ENCODE peak calls at places on chromosomes 16 and 17, in eight cellular contexts. One of them, this sample, is unnamed.

GRCh38 chr16:29230671-29231091 is 175.8 kb downstream of the NPIPB11 start:
- DNase-seq in SK-N-SH: no peak
- DNase-seq in K562: no peak
- DNase-seq in GM23338: peak
- DNase-seq in HepG2: no peak
- DNase-seq in HCT116: no peak
- DNase-seq in A549: no peak
- DNase-seq in Panc1: no peak
- DNase-seq in this sample: no peak

GRCh38 chr17:81956607-81957589 is 4.1 kb downstream of the NOTUM start:
- DNase-seq in GM23338: no peak
- DNase-seq in K562: no peak
- DNase-seq in Panc1: no peak
- DNase-seq in HCT116: no peak
- DNase-seq in HepG2: no peak
- DNase-seq in A549: no peak
- DNase-seq in SK-N-SH: peak
- DNase-seq in this sample: no peak

GRCh38 chr16:88194397-88195020 is 188.2 kb upstream of the ZNF469 start:
- DNase-seq in A549: no peak
- DNase-seq in HepG2: peak
- DNase-seq in HCT116: no peak
- DNase-seq in K562: no peak
- DNase-seq in SK-N-SH: peak
- DNase-seq in GM23338: peak
- DNase-seq in Panc1: no peak
- DNase-seq in this sample: peak

GRCh38 chr16:80594756-80595155 is 54.0 kb downstream of the DYNLRB2 start:
- DNase-seq in HCT116: no peak
- DNase-seq in GM23338: no peak
- DNase-seq in A549: no peak
- DNase-seq in K562: no peak
- DNase-seq in Panc1: no peak
- DNase-seq in HepG2: no peak
- DNase-seq in SK-N-SH: no peak
- DNase-seq in this sample: no peak

GRCh38 chr17:60744355-60744958 is 66.8 kb downstream of the BCAS3 start:
- DNase-seq in Panc1: no peak
- DNase-seq in GM23338: no peak
- DNase-seq in A549: no peak
- DNase-seq in HCT116: no peak
- DNase-seq in K562: no peak
- DNase-seq in HepG2: no peak
- DNase-seq in SK-N-SH: peak
- DNase-seq in this sample: no peak

GRCh38 chr16:75061677-75062076 is 54.9 kb downstream of the LDHD start:
- DNase-seq in GM23338: no peak
- DNase-seq in Panc1: no peak
- DNase-seq in K562: no peak
- DNase-seq in SK-N-SH: no peak
- DNase-seq in A549: no peak
- DNase-seq in HCT116: no peak
- DNase-seq in HepG2: no peak
- DNase-seq in this sample: peak

GRCh38 chr17:7129311-7129710 is 14.7 kb upstream of the ASGR2 start:
- DNase-seq in HepG2: no peak
- DNase-seq in SK-N-SH: no peak
- DNase-seq in K562: no peak
- DNase-seq in A549: no peak
- DNase-seq in Panc1: no peak
- DNase-seq in GM23338: no peak
- DNase-seq in HCT116: no peak
- DNase-seq in this sample: no peak

GRCh38 chr16:84795338-84796053 is 24.3 kb upstream of the CRISPLD2 start:
- DNase-seq in HepG2: no peak
- DNase-seq in SK-N-SH: no peak
- DNase-seq in A549: no peak
- DNase-seq in K562: no peak
- DNase-seq in GM23338: peak
- DNase-seq in HCT116: no peak
- DNase-seq in Panc1: no peak
- DNase-seq in this sample: no peak

GRCh38 chr17:82269882-82270500 is 3.5 kb downstream of the CSNK1D start:
- DNase-seq in SK-N-SH: no peak
- DNase-seq in GM23338: no peak
- DNase-seq in HCT116: no peak
- DNase-seq in A549: no peak
- DNase-seq in K562: no peak
- DNase-seq in HepG2: no peak
- DNase-seq in Panc1: no peak
- DNase-seq in this sample: no peak

GRCh38 chr17:35786941-35787432 is 8.5 kb downstream of the MMP28 start:
- DNase-seq in SK-N-SH: peak
- DNase-seq in HCT116: no peak
- DNase-seq in HepG2: no peak
- DNase-seq in A549: no peak
- DNase-seq in Panc1: no peak
- DNase-seq in GM23338: no peak
- DNase-seq in K562: no peak
- DNase-seq in this sample: no peak

GRCh38 chr17:65332375-65332774 is 195.2 kb downstream of the RGS9 start:
- DNase-seq in HepG2: no peak
- DNase-seq in Panc1: no peak
- DNase-seq in HCT116: peak
- DNase-seq in GM23338: peak
- DNase-seq in A549: no peak
- DNase-seq in K562: no peak
- DNase-seq in SK-N-SH: no peak
- DNase-seq in this sample: no peak
- TF ChIP-seq REST in HepG2: no peak
- TF ChIP-seq REST in Panc1: no peak
- TF ChIP-seq REST in HCT116: no peak
- TF ChIP-seq REST in GM23338: no peak
- TF ChIP-seq REST in A549: no peak
- TF ChIP-seq REST in K562: no peak
- TF ChIP-seq REST in SK-N-SH: no peak
- TF ChIP-seq REST in this sample: no peak

DNA sequence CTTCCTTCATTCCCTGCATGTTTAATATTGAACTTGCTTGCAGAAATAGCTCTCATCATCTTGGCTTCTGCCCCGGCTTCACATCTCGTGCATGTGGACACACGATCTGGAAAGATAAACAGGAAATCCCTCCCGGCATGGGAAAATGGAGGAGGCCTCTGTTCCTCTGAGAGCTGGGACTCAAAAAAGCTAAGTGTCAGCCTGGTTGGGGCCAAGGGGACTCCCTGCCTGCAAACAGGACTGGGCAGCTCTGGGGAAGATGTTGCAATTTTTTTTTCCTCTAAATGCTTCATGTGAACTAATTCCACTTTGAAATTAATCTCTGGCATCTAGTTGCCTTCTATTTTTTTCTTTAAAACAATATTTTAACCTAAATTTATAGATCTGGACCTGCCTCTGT is 24.8 kb downstream of the ITPRIPL2 start:
- DNase-seq in GM23338: peak
- DNase-seq in A549: peak
- DNase-seq in Panc1: no peak
- DNase-seq in K562: no peak
- DNase-seq in HCT116: no peak
- DNase-seq in HepG2: no peak
- DNase-seq in SK-N-SH: peak
- DNase-seq in this sample: no peak
- H3K27ac ChIP-seq in GM23338: no peak
- H3K27ac ChIP-seq in A549: peak
- H3K27ac ChIP-seq in Panc1: no peak
- H3K27ac ChIP-seq in K562: no peak
- H3K27ac ChIP-seq in HCT116: no peak
- H3K27ac ChIP-seq in HepG2: no peak
- H3K27ac ChIP-seq in SK-N-SH: no peak
- H3K27ac ChIP-seq in this sample: no peak

GRCh38 chr17:77266213-77266612 is 125.4 kb downstream of the SEC14L1 start:
- DNase-seq in SK-N-SH: no peak
- DNase-seq in Panc1: no peak
- DNase-seq in HepG2: no peak
- DNase-seq in HCT116: no peak
- DNase-seq in A549: no peak
- DNase-seq in GM23338: no peak
- DNase-seq in K562: no peak
- DNase-seq in this sample: no peak

GRCh38 chr17:77269696-77270681 is 129.2 kb downstream of the SEC14L1 start:
- DNase-seq in Panc1: no peak
- DNase-seq in SK-N-SH: no peak
- DNase-seq in HCT116: no peak
- DNase-seq in HepG2: no peak
- DNase-seq in A549: no peak
- DNase-seq in GM23338: no peak
- DNase-seq in K562: no peak
- DNase-seq in this sample: no peak

GRCh38 chr17:77271421-77271820 is 130.7 kb downstream of the SEC14L1 start:
- DNase-seq in HepG2: no peak
- DNase-seq in SK-N-SH: no peak
- DNase-seq in A549: no peak
- DNase-seq in Panc1: no peak
- DNase-seq in GM23338: no peak
- DNase-seq in K562: no peak
- DNase-seq in HCT116: no peak
- DNase-seq in this sample: no peak

GRCh38 chr17:77264617-77265230 is 124.0 kb downstream of the SEC14L1 start:
- DNase-seq in Panc1: no peak
- DNase-seq in SK-N-SH: no peak
- DNase-seq in K562: no peak
- DNase-seq in HepG2: no peak
- DNase-seq in GM23338: no peak
- DNase-seq in HCT116: no peak
- DNase-seq in A549: no peak
- DNase-seq in this sample: no peak

DNA sequence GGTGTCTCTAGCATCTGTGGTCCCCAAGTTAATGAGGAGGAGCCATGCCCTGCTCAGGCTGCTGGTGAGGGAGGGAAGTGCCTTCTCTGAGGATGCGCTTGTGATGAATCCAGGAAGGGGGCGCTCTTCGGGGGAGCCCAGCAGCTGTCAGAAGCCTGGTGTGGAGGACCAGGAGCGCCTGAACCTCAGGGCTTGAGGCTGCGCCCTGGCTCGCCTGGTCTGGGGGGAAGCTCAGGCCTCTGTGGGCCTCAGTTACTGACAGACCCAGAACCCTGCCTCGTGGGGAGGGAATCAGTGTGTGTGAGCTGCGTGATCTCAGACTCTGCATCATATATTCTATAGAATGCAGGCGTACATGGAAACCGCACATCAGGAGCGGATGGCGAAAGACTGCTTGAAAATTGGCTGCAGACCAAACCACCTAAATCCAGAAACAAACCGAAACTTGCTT is 126.1 kb downstream of the SEC14L1 start:
- DNase-seq in HepG2: no peak
- DNase-seq in Panc1: no peak
- DNase-seq in A549: no peak
- DNase-seq in GM23338: peak
- DNase-seq in HCT116: no peak
- DNase-seq in SK-N-SH: peak
- DNase-seq in K562: peak
- DNase-seq in this sample: peak
- TF ChIP-seq REST in HepG2: no peak
- TF ChIP-seq REST in Panc1: no peak
- TF ChIP-seq REST in A549: no peak
- TF ChIP-seq REST in GM23338: no peak
- TF ChIP-seq REST in HCT116: no peak
- TF ChIP-seq REST in SK-N-SH: no peak
- TF ChIP-seq REST in K562: no peak
- TF ChIP-seq REST in this sample: no peak

DNA sequence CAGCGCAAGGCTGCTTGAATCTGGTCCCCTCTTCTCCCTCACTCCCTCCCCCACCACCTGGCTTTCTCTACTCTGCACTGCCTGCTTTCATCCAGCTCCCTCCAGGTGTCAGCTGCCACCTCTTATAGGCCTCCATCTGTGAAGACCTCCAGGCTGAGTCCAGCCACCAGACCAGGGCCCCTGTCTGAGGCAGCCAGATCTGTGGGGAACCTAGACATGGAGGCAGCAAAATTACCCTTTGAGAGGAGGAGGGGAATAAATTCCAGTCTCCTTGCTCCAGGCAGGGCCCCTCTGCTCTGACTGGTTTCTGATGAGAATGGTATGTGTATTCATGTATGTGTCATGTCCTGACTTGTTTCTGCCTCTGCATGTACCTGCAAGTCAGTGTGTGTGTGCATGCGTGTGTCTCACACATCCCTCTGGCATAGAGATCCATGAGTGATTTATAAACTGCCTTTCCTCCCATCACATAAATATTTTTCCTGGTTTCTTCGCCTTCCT is 21.1 kb downstream of the MINK1 start:
- DNase-seq in HCT116: no peak
- DNase-seq in HepG2: peak
- DNase-seq in Panc1: no peak
- DNase-seq in K562: no peak
- DNase-seq in SK-N-SH: no peak
- DNase-seq in GM23338: no peak
- DNase-seq in A549: no peak
- DNase-seq in this sample: no peak
- H3K27ac ChIP-seq in HCT116: no peak
- H3K27ac ChIP-seq in HepG2: no peak
- H3K27ac ChIP-seq in Panc1: no peak
- H3K27ac ChIP-seq in K562: no peak
- H3K27ac ChIP-seq in SK-N-SH: no peak
- H3K27ac ChIP-seq in GM23338: peak
- H3K27ac ChIP-seq in A549: peak
- H3K27ac ChIP-seq in this sample: no peak

DNA sequence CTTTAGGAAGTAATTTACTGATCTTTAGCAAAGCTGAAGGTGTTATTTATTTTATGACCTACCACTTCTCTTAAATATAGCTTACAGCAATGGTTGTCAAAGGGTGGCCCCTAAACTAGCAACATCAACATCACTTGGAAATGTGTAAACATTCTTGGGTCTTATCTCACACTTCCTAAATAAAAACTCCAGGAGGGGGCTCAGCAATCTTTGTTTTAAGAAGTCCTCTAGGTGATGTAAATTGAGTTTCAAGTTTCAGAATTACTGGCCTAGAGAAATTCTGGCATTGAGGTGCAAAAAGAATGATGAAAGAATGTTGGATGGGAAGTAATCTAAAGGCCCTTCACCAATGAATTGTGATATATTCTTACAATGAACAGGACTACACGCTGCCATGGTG is 142.3 kb downstream of the HS3ST4 start:
- DNase-seq in SK-N-SH: no peak
- DNase-seq in Panc1: no peak
- DNase-seq in A549: no peak
- DNase-seq in HepG2: no peak
- DNase-seq in GM23338: no peak
- DNase-seq in K562: no peak
- DNase-seq in HCT116: no peak
- DNase-seq in this sample: no peak
- TF ChIP-seq REST in SK-N-SH: no peak
- TF ChIP-seq REST in Panc1: no peak
- TF ChIP-seq REST in A549: no peak
- TF ChIP-seq REST in HepG2: no peak
- TF ChIP-seq REST in GM23338: no peak
- TF ChIP-seq REST in K562: no peak
- TF ChIP-seq REST in HCT116: no peak
- TF ChIP-seq REST in this sample: no peak

DNA sequence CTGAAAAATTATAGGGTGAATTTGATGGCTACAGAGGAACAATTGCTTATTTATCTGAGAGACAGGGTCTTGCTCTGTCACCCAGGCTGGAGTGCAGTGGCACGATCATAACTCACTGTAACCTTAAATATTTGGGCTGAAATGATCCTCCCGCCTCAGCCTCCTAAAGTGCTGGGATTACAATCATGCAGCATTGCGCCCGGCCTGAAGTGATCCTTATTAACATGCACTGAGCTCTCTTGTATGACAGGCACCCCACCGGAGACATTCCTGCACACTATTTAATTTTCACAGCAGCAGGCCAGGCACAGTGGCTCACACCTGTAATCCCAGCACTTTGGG is 77.7 kb downstream of the CNGB1 start:
- DNase-seq in A549: no peak
- DNase-seq in Panc1: no peak
- DNase-seq in GM23338: no peak
- DNase-seq in K562: no peak
- DNase-seq in HepG2: no peak
- DNase-seq in HCT116: no peak
- DNase-seq in SK-N-SH: no peak
- DNase-seq in this sample: no peak
- H3K27ac ChIP-seq in A549: peak
- H3K27ac ChIP-seq in Panc1: no peak
- H3K27ac ChIP-seq in GM23338: no peak
- H3K27ac ChIP-seq in K562: no peak
- H3K27ac ChIP-seq in HepG2: peak
- H3K27ac ChIP-seq in HCT116: no peak
- H3K27ac ChIP-seq in SK-N-SH: no peak
- H3K27ac ChIP-seq in this sample: peak